ENCODE peak calls at places on chromosomes 1 and 21, in five cellular contexts. K is EL; B is stimulated activated CD8-positive, alpha-beta memory T cell treated with anti-CD3 and anti-CD28 coated beads, Interleukin-15, amount 100 ng/mL, for 4 hours; T is skeletal muscle cell; W is kidney epithelial cell. U is an unnamed sample.

GRCh38 chr21:45979141-45979631 is 2.4 kb upstream of the COL6A1 start:
- DNase-seq in K (no peak), B (no peak), T (no peak), W (no peak), U (no peak)

GRCh38 chr1:162230096-162230495 is 146.6 kb downstream of the SPATA46 start:
- DNase-seq in K (peak; percentile 11), B (no peak), T (no peak), W (no peak), U (no peak)

GRCh38 chr21:36038701-36039497 is 21.4 kb downstream of the SETD4 start:
- DNase-seq in K (no peak), B (no peak), T (no peak), W (no peak), U (no peak)

GRCh38 chr1:151516031-151516511 is 4.9 kb downstream of the CGN start:
- DNase-seq in K (no peak), B (no peak), T (no peak), W (no peak), U (no peak)

GRCh38 chr1:178450871-178451270 is 45.9 kb downstream of the CLEC20A start:
- DNase-seq in K (peak; percentile 6), B (no peak), T (no peak), W (no peak), U (no peak)

GRCh38 chr1:204162498-204163074 is 3.6 kb downstream of the REN start:
- DNase-seq in K (peak; percentile 72), B (peak; percentile 64), T (no peak), W (peak; percentile 21), U (peak; percentile 94)

GRCh38 chr1:110083453-110084225 is 13.2 kb upstream of the ALX3 start:
- DNase-seq in K (no peak), B (no peak), T (no peak), W (no peak), U (no peak)

GRCh38 chr1:203273206-203273868 is 32.0 kb upstream of the BTG2 start:
- DNase-seq in K (peak; percentile 74), B (peak; percentile 84), T (no peak), W (peak; percentile 73), U (peak; percentile 93)

GRCh38 chr1:54287821-54288220 is 87.9 kb downstream of the MRPL37 start:
- DNase-seq in K (no peak), B (no peak), T (no peak), W (no peak), U (no peak)

GRCh38 chr21:36615274-36615964 is 83.5 kb upstream of the SIM2 start:
- DNase-seq in K (peak; percentile 8), B (no peak), T (no peak), W (no peak), U (peak; percentile 28)

GRCh38 chr1:106968644-106969043 is 87.8 kb upstream of the PRMT6 start:
- DNase-seq in K (no peak), B (no peak), T (no peak), W (no peak), U (no peak)

GRCh38 chr21:25842925-25843324 is 108.2 kb downstream of the GABPA start:
- DNase-seq in K (no peak), B (no peak), T (no peak), W (no peak), U (no peak)

U was measured in K562.